ENCODE peak calls at places on chromosomes 6 and 20, in nine cellular contexts. One of them, this sample, is unnamed.

GRCh38 chr6:113732384-113732966 is 124.7 kb upstream of the MARCKS start:
- DNase-seq in mucosa of descending colon: no peak
- DNase-seq in upper lobe of left lung: no peak
- DNase-seq in HFF-Myc: peak
- DNase-seq in spleen: no peak
- DNase-seq in bronchial epithelial cell: no peak
- DNase-seq in WERI-Rb-1: peak
- DNase-seq in uterus: peak
- DNase-seq in tibial nerve: peak
- DNase-seq in this sample: no peak

GRCh38 chr20:38222231-38222922 is 38.2 kb downstream of the KIAA1755 start:
- DNase-seq in upper lobe of left lung: peak
- DNase-seq in mucosa of descending colon: no peak
- DNase-seq in bronchial epithelial cell: peak
- DNase-seq in uterus: peak
- DNase-seq in WERI-Rb-1: peak
- DNase-seq in spleen: peak
- DNase-seq in tibial nerve: peak
- DNase-seq in HFF-Myc: no peak
- DNase-seq in this sample: peak

GRCh38 chr6:81487489-81487888 is 265.0 kb downstream of the TENT5A start:
- DNase-seq in mucosa of descending colon: no peak
- DNase-seq in tibial nerve: peak
- DNase-seq in bronchial epithelial cell: no peak
- DNase-seq in HFF-Myc: no peak
- DNase-seq in WERI-Rb-1: no peak
- DNase-seq in upper lobe of left lung: no peak
- DNase-seq in uterus: peak
- DNase-seq in spleen: no peak
- DNase-seq in this sample: no peak

GRCh38 chr6:71220466-71220865 is 68.1 kb upstream of the OGFRL1 start:
- DNase-seq in upper lobe of left lung: no peak
- DNase-seq in HFF-Myc: no peak
- DNase-seq in WERI-Rb-1: no peak
- DNase-seq in uterus: no peak
- DNase-seq in mucosa of descending colon: no peak
- DNase-seq in tibial nerve: no peak
- DNase-seq in spleen: no peak
- DNase-seq in bronchial epithelial cell: no peak
- DNase-seq in this sample: no peak

GRCh38 chr6:21937466-21937865 is 343.9 kb downstream of the SOX4 start:
- DNase-seq in WERI-Rb-1: no peak
- DNase-seq in upper lobe of left lung: no peak
- DNase-seq in tibial nerve: no peak
- DNase-seq in mucosa of descending colon: no peak
- DNase-seq in bronchial epithelial cell: no peak
- DNase-seq in HFF-Myc: no peak
- DNase-seq in uterus: no peak
- DNase-seq in spleen: no peak
- DNase-seq in this sample: peak

GRCh38 chr6:146191600-146191999 is 162.7 kb downstream of the GRM1 start:
- DNase-seq in mucosa of descending colon: no peak
- DNase-seq in tibial nerve: no peak
- DNase-seq in uterus: no peak
- DNase-seq in upper lobe of left lung: no peak
- DNase-seq in HFF-Myc: no peak
- DNase-seq in bronchial epithelial cell: no peak
- DNase-seq in spleen: no peak
- DNase-seq in WERI-Rb-1: no peak
- DNase-seq in this sample: no peak

GRCh38 chr6:52760105-52760765 is 3.0 kb downstream of the GSTA2 start:
- DNase-seq in upper lobe of left lung: no peak
- DNase-seq in spleen: no peak
- DNase-seq in mucosa of descending colon: no peak
- DNase-seq in bronchial epithelial cell: no peak
- DNase-seq in HFF-Myc: no peak
- DNase-seq in tibial nerve: no peak
- DNase-seq in WERI-Rb-1: no peak
- DNase-seq in uterus: no peak
- DNase-seq in this sample: no peak

GRCh38 chr6:137046871-137047412 is 2.2 kb upstream of the IL20RA start:
- DNase-seq in bronchial epithelial cell: no peak
- DNase-seq in WERI-Rb-1: no peak
- DNase-seq in spleen: no peak
- DNase-seq in HFF-Myc: no peak
- DNase-seq in uterus: no peak
- DNase-seq in mucosa of descending colon: no peak
- DNase-seq in upper lobe of left lung: no peak
- DNase-seq in tibial nerve: no peak
- DNase-seq in this sample: no peak

GRCh38 chr6:69362209-69362608 is 434.6 kb downstream of the LMBRD1 start:
- DNase-seq in HFF-Myc: no peak
- DNase-seq in bronchial epithelial cell: no peak
- DNase-seq in WERI-Rb-1: no peak
- DNase-seq in tibial nerve: no peak
- DNase-seq in uterus: no peak
- DNase-seq in upper lobe of left lung: no peak
- DNase-seq in mucosa of descending colon: no peak
- DNase-seq in spleen: no peak
- DNase-seq in this sample: no peak

GRCh38 chr20:11807070-11807741 is 110.5 kb upstream of the BTBD3 start:
- DNase-seq in WERI-Rb-1: no peak
- DNase-seq in mucosa of descending colon: no peak
- DNase-seq in uterus: no peak
- DNase-seq in spleen: no peak
- DNase-seq in HFF-Myc: peak
- DNase-seq in upper lobe of left lung: no peak
- DNase-seq in tibial nerve: no peak
- DNase-seq in bronchial epithelial cell: peak
- DNase-seq in this sample: no peak

GRCh38 chr6:55069132-55069781 is 105.1 kb upstream of the HCRTR2 start:
- DNase-seq in tibial nerve: peak
- DNase-seq in upper lobe of left lung: no peak
- DNase-seq in bronchial epithelial cell: peak
- DNase-seq in spleen: no peak
- DNase-seq in uterus: no peak
- DNase-seq in WERI-Rb-1: peak
- DNase-seq in HFF-Myc: peak
- DNase-seq in mucosa of descending colon: no peak
- DNase-seq in this sample: peak

GRCh38 chr6:12246900-12247299 is 43.3 kb upstream of the EDN1 start:
- DNase-seq in uterus: no peak
- DNase-seq in WERI-Rb-1: no peak
- DNase-seq in tibial nerve: no peak
- DNase-seq in mucosa of descending colon: no peak
- DNase-seq in HFF-Myc: no peak
- DNase-seq in spleen: no peak
- DNase-seq in upper lobe of left lung: no peak
- DNase-seq in bronchial epithelial cell: peak
- DNase-seq in this sample: no peak

GRCh38 chr6:145673504-145673903 is 61.8 kb downstream of the EPM2A start:
- DNase-seq in bronchial epithelial cell: no peak
- DNase-seq in HFF-Myc: no peak
- DNase-seq in WERI-Rb-1: no peak
- DNase-seq in tibial nerve: no peak
- DNase-seq in spleen: no peak
- DNase-seq in uterus: no peak
- DNase-seq in upper lobe of left lung: peak
- DNase-seq in mucosa of descending colon: no peak
- DNase-seq in this sample: no peak

GRCh38 chr6:37059344-37060194 is 54.1 kb downstream of the FGD2 start:
- DNase-seq in mucosa of descending colon: peak
- DNase-seq in bronchial epithelial cell: peak
- DNase-seq in tibial nerve: peak
- DNase-seq in spleen: peak
- DNase-seq in HFF-Myc: peak
- DNase-seq in uterus: peak
- DNase-seq in upper lobe of left lung: no peak
- DNase-seq in WERI-Rb-1: peak
- DNase-seq in this sample: peak

GRCh38 chr6:44073612-44074382 is 53.5 kb downstream of the MRPL14 start:
- DNase-seq in spleen: no peak
- DNase-seq in tibial nerve: no peak
- DNase-seq in mucosa of descending colon: no peak
- DNase-seq in WERI-Rb-1: peak
- DNase-seq in upper lobe of left lung: no peak
- DNase-seq in HFF-Myc: no peak
- DNase-seq in uterus: no peak
- DNase-seq in bronchial epithelial cell: no peak
- DNase-seq in this sample: peak

GRCh38 chr6:44072959-44073611 is 54.2 kb downstream of the MRPL14 start:
- DNase-seq in upper lobe of left lung: peak
- DNase-seq in tibial nerve: peak
- DNase-seq in uterus: peak
- DNase-seq in bronchial epithelial cell: peak
- DNase-seq in WERI-Rb-1: peak
- DNase-seq in HFF-Myc: no peak
- DNase-seq in mucosa of descending colon: peak
- DNase-seq in spleen: peak
- DNase-seq in this sample: peak

GRCh38 chr6:44071670-44072451 is 55.4 kb downstream of the MRPL14 start:
- DNase-seq in mucosa of descending colon: no peak
- DNase-seq in HFF-Myc: peak
- DNase-seq in tibial nerve: no peak
- DNase-seq in bronchial epithelial cell: peak
- DNase-seq in spleen: no peak
- DNase-seq in upper lobe of left lung: no peak
- DNase-seq in WERI-Rb-1: no peak
- DNase-seq in uterus: peak
- DNase-seq in this sample: no peak

GRCh38 chr6:44074383-44075136 is 52.7 kb downstream of the MRPL14 start:
- DNase-seq in upper lobe of left lung: peak
- DNase-seq in WERI-Rb-1: peak
- DNase-seq in tibial nerve: peak
- DNase-seq in bronchial epithelial cell: peak
- DNase-seq in uterus: peak
- DNase-seq in HFF-Myc: no peak
- DNase-seq in mucosa of descending colon: no peak
- DNase-seq in spleen: peak
- DNase-seq in this sample: peak

DNA sequence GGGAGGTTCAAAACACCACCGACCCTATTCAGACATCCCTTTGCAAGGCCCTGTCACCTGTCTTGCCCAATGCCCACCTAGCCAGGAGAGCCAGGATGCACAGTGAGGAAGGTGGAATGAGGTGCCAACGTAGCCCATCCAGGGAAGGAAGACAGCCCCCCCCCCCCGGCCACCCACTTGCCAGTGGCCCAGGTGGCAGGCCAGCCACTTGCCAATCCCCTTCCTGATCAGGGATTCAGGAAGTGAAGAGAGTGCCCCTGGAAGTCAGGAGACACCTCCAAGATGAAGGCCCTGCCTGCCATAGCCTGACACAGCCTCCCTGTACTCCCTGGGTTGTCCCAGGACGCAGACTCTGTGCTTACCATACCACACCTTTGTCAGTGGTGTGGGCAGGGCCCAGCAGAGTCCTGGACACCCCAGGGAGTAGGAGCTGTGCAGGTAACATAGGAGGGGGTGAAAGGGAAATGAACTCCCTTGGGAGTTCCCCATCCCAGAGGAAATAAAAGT is 54.7 kb downstream of the MRPL14 start:
- DNase-seq in uterus: no peak
- DNase-seq in spleen: no peak
- DNase-seq in tibial nerve: no peak
- DNase-seq in HFF-Myc: no peak
- DNase-seq in WERI-Rb-1: no peak
- DNase-seq in upper lobe of left lung: no peak
- DNase-seq in bronchial epithelial cell: no peak
- DNase-seq in mucosa of descending colon: peak
- DNase-seq in this sample: no peak
- H3K4me3 ChIP-seq in uterus: no peak
- H3K4me3 ChIP-seq in spleen: peak
- H3K4me3 ChIP-seq in tibial nerve: no peak
- H3K4me3 ChIP-seq in HFF-Myc: no peak
- H3K4me3 ChIP-seq in WERI-Rb-1: peak
- H3K4me3 ChIP-seq in upper lobe of left lung: peak
- H3K4me3 ChIP-seq in bronchial epithelial cell: no peak
- H3K4me3 ChIP-seq in mucosa of descending colon: no peak
- H3K4me3 ChIP-seq in this sample: peak

DNA sequence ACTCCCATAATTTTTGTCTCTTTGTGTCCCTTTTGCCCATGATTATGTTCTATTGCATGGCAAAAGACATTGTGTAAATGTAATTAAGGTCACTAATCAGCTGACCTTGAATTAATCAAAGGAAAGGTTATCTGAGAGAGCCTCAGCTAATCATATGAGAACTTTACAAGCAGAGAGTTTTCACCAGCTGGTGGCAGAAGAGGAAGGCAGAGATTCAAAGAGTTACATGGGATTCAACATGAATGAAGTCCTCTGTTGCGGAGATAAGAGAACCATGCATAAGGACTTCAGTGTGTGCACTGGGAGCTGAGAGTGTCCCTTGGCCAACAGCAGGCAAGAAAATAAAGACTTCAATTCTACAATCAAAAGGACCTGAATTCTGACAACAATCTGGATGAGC is 494.1 kb upstream of the ARID1B start:
- DNase-seq in upper lobe of left lung: no peak
- DNase-seq in uterus: no peak
- DNase-seq in WERI-Rb-1: no peak
- DNase-seq in HFF-Myc: no peak
- DNase-seq in mucosa of descending colon: no peak
- DNase-seq in bronchial epithelial cell: no peak
- DNase-seq in tibial nerve: no peak
- DNase-seq in spleen: no peak
- DNase-seq in this sample: no peak
- TF ChIP-seq CTCF in upper lobe of left lung: no peak
- TF ChIP-seq CTCF in uterus: no peak
- TF ChIP-seq CTCF in WERI-Rb-1: no peak
- TF ChIP-seq CTCF in HFF-Myc: no peak
- TF ChIP-seq CTCF in mucosa of descending colon: no peak
- TF ChIP-seq CTCF in bronchial epithelial cell: no peak
- TF ChIP-seq CTCF in tibial nerve: no peak
- TF ChIP-seq CTCF in spleen: no peak
- TF ChIP-seq CTCF in this sample: no peak

DNA sequence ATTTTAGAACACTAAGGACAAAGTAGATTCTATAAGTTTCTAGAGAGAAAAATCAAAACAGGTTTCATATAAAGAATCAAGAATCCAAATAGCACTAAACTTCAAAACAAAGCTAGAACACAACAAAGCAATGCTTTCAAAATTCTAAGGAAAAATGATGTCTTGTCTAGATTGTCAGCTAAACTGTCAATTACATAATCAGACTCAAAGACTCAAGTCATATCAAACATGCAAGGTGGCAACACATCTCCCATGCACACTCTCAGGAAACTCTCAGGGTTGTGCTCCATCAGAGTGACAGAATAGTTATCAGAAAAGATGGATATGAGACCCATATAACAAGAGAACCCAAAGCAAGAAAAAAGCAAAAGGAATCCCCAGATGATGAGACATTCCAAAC is 23.9 kb downstream of the HACE1 start:
- DNase-seq in bronchial epithelial cell: no peak
- DNase-seq in HFF-Myc: no peak
- DNase-seq in spleen: no peak
- DNase-seq in tibial nerve: no peak
- DNase-seq in WERI-Rb-1: no peak
- DNase-seq in mucosa of descending colon: no peak
- DNase-seq in uterus: no peak
- DNase-seq in upper lobe of left lung: no peak
- DNase-seq in this sample: no peak
- H3K4me3 ChIP-seq in bronchial epithelial cell: no peak
- H3K4me3 ChIP-seq in HFF-Myc: no peak
- H3K4me3 ChIP-seq in spleen: no peak
- H3K4me3 ChIP-seq in tibial nerve: no peak
- H3K4me3 ChIP-seq in WERI-Rb-1: no peak
- H3K4me3 ChIP-seq in mucosa of descending colon: no peak
- H3K4me3 ChIP-seq in uterus: no peak
- H3K4me3 ChIP-seq in upper lobe of left lung: no peak
- H3K4me3 ChIP-seq in this sample: no peak

GRCh38 chr20:35601021-35601973 is 14.3 kb upstream of the SPAG4 start:
- DNase-seq in uterus: peak
- DNase-seq in bronchial epithelial cell: peak
- DNase-seq in tibial nerve: peak
- DNase-seq in mucosa of descending colon: peak
- DNase-seq in WERI-Rb-1: no peak
- DNase-seq in HFF-Myc: peak
- DNase-seq in spleen: peak
- DNase-seq in upper lobe of left lung: peak
- DNase-seq in this sample: peak
- TF ChIP-seq CTCF in uterus: peak
- TF ChIP-seq CTCF in bronchial epithelial cell: peak
- TF ChIP-seq CTCF in tibial nerve: peak
- TF ChIP-seq CTCF in mucosa of descending colon: peak
- TF ChIP-seq CTCF in WERI-Rb-1: no peak
- TF ChIP-seq CTCF in HFF-Myc: peak
- TF ChIP-seq CTCF in spleen: no peak
- TF ChIP-seq CTCF in upper lobe of left lung: peak
- TF ChIP-seq CTCF in this sample: peak

This sample was measured in GM12865.